ENCODE peak calls at places on chromosomes 11 and 22, in ten cellular contexts. W is RWPE1, A is PC-3, M is fibroblast of mammary gland, Q is WERI-Rb-1, E is foreskin fibroblast, S is AG10803, C is bronchial epithelial cell, K is WTC11, X is neural crest cell. G is an unnamed sample.

GRCh38 chr11:34631737-34632104 is 10.8 kb downstream of the EHF start:
- DNase-seq in M (no peak), K (no peak), S (no peak), A (peak; percentile 60), C (no peak), W (no peak), Q (no peak), X (no peak), E (no peak), G (no peak)

GRCh38 chr22:40190501-40190900 is 12.8 kb downstream of the TNRC6B start:
- DNase-seq in W (no peak), S (no peak), X (no peak), K (no peak), C (no peak), E (no peak), Q (no peak), A (no peak), M (no peak), G (no peak)

GRCh38 chr22:42623756-42624446 is 9.2 kb upstream of the POLDIP3 start:
- DNase-seq in W (no peak), C (no peak), X (no peak), A (no peak), K (no peak), E (no peak), S (no peak), M (no peak), Q (no peak), G (no peak)

GRCh38 chr11:85603220-85603619 is 23.9 kb downstream of the DLG2 start:
- DNase-seq in A (no peak), S (no peak), W (no peak), Q (no peak), M (no peak), E (no peak), K (no peak), C (no peak), X (no peak), G (no peak)

GRCh38 chr11:33531743-33532181 is 168.9 kb downstream of the C11orf91 start:
- DNase-seq in S (peak; percentile 98), X (no peak), C (no peak), M (peak; percentile 99), W (no peak), K (no peak), A (no peak), Q (no peak), E (peak; percentile 73), G (no peak)

GRCh38 chr11:108535384-108535955 is 37.3 kb upstream of the POGLUT3 start:
- DNase-seq in S (no peak), X (no peak), A (no peak), C (no peak), M (no peak), E (no peak), Q (no peak), W (no peak), K (no peak), G (no peak)

GRCh38 chr11:132234878-132235277 is 864.5 kb downstream of the NTM start:
- DNase-seq in S (peak; percentile 80), A (peak; percentile 15), X (no peak), Q (no peak), W (no peak), M (peak; percentile 44), E (peak; percentile 76), C (peak; percentile 44), K (no peak), G (no peak)

GRCh38 chr11:71095294-71095850 is 157.0 kb downstream of the SHANK2 start:
- DNase-seq in K (no peak), X (no peak), A (no peak), E (no peak), Q (no peak), S (no peak), W (no peak), C (no peak), M (no peak), G (no peak)

GRCh38 chr11:24496728-24497396 is at the start of gene LUZP2:
- DNase-seq in Q (peak; percentile 46), K (peak; percentile 65), E (peak; percentile 0), C (peak; percentile 28), W (peak; percentile 33), A (peak; percentile 50), X (peak; percentile 49), S (peak; percentile 1), M (no peak), G (no peak)

GRCh38 chr11:129210831-129211181 is 18.7 kb upstream of the ARHGAP32 start:
- DNase-seq in W (no peak), K (no peak), E (no peak), C (no peak), S (no peak), M (no peak), X (no peak), Q (no peak), A (no peak), G (no peak)

GRCh38 chr11:11408436-11409221 is 55.6 kb upstream of the CSNK2A3 start:
- DNase-seq in C (no peak), S (peak; percentile 74), Q (no peak), A (no peak), K (no peak), E (no peak), X (no peak), M (peak; percentile 90), W (no peak), G (no peak)

GRCh38 chr11:93905384-93905783 is 55.0 kb upstream of the VSTM5 start:
- DNase-seq in M (peak; percentile 86), K (no peak), Q (peak; percentile 30), W (no peak), S (peak; percentile 88), A (peak; percentile 90), E (peak; percentile 65), C (peak; percentile 31), X (no peak), G (no peak)

GRCh38 chr11:12103411-12104225 is 6.8 kb upstream of the MICAL2 start:
- DNase-seq in K (no peak), C (no peak), W (no peak), S (no peak), X (no peak), A (no peak), Q (no peak), M (no peak), E (no peak), G (no peak)

GRCh38 chr11:63919267-63920125 is 2.5 kb upstream of the RCOR2 start:
- DNase-seq in M (peak; percentile 46), A (no peak), X (peak; percentile 68), W (no peak), C (no peak), S (no peak), Q (peak; percentile 97), E (peak; percentile 52), K (peak; percentile 94), G (no peak)

GRCh38 chr11:65378208-65378927 is 4.1 kb downstream of the SLC25A45 start:
- DNase-seq in M (no peak), X (no peak), S (no peak), K (no peak), W (no peak), Q (peak; percentile 51), C (no peak), A (no peak), E (no peak), G (no peak)

GRCh38 chr11:13110929-13111812 is 102.1 kb downstream of the RASSF10 start:
- DNase-seq in K (no peak), Q (peak; percentile 58), S (no peak), X (no peak), C (peak; percentile 85), E (no peak), A (peak; percentile 71), M (peak; percentile 32), W (peak; percentile 42), G (no peak)

GRCh38 chr11:107473797-107474196 is 16.2 kb upstream of the CWF19L2 start:
- DNase-seq in E (no peak), K (no peak), M (no peak), S (peak; percentile 22), A (no peak), W (no peak), C (no peak), X (no peak), Q (no peak), G (no peak)

GRCh38 chr11:86063536-86063935 is 5.3 kb downstream of the PICALM start:
- DNase-seq in C (peak; percentile 75), W (no peak), E (no peak), A (peak; percentile 44), S (peak; percentile 53), M (peak; percentile 51), Q (no peak), K (no peak), X (no peak), G (no peak)

GRCh38 chr11:102111011-102111786 is 952 bp downstream of the YAP1 start:
- DNase-seq in E (peak; percentile 86), K (peak; percentile 91), Q (peak; percentile 44), W (peak; percentile 86), X (peak; percentile 86), A (peak; percentile 79), S (peak; percentile 80), M (peak; percentile 69), C (peak; percentile 58), G (no peak)
- TF ChIP-seq CTCF in E (peak; percentile 19), K (no peak), Q (no peak), W (peak; percentile 25), X (no peak), A (peak; percentile 58), S (no peak), M (no peak), C (peak; percentile 23), G (no peak)

GRCh38 chr11:2927851-2928604 is 1.2 kb downstream of the PHLDA2 start:
- DNase-seq in A (peak; percentile 41), S (peak; percentile 23), M (peak; percentile 36), E (no peak), C (no peak), K (no peak), Q (no peak), X (no peak), W (no peak), G (no peak)
- TF ChIP-seq CTCF in A (no peak), S (no peak), M (no peak), E (no peak), C (no peak), K (no peak), Q (no peak), X (no peak), W (no peak), G (no peak)

GRCh38 chr11:130602700-130603584 is 154.5 kb downstream of the ADAMTS15 start:
- DNase-seq in X (no peak), C (no peak), M (no peak), A (no peak), K (no peak), W (no peak), Q (peak; percentile 42), E (no peak), S (no peak), G (no peak)
- TF ChIP-seq CTCF in X (no peak), C (no peak), M (no peak), A (no peak), K (no peak), W (no peak), Q (no peak), E (no peak), S (no peak), G (no peak)

DNA sequence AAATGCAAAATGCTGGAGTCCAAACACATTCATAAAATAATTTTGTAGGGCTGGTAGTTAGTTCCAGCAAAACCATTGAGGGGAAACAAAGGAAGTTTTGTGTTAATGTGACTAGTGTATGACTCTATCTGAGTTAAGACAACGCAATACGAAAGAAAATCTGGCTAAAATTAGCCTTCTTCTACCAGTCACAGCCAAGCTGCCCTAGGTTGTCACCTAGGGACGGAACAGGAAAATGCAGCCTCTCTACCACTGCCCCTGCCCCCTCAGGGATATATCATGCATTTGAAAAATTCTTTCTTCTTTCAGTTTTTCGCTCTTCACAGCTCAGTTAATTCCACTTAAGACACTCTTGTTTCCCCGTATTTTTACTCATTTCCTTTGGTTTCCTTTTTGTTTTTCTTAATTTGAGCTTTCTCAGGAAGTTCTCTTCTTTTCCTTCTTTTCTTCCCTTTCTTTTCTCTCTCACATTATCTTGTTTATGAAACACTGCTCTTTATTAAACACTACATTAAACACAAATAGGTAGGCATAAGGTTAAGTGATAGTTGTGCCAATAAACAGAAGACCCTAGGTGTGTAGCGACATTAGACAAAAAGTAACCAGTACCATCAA is 30.6 kb downstream of the KIRREL3 start:
- DNase-seq in S (peak; percentile 80), A (peak; percentile 37), K (peak; percentile 33), W (no peak), M (peak; percentile 38), Q (peak; percentile 49), E (peak; percentile 54), X (no peak), C (peak; percentile 14), G (no peak)
- TF ChIP-seq CTCF in S (peak; percentile 94), A (peak; percentile 51), K (peak; percentile 36), W (no peak), M (peak; percentile 65), Q (peak; percentile 80), E (peak; percentile 84), X (peak; percentile 66), C (peak; percentile 22), G (no peak)

G was measured in activated B cell treated with CpG ODN at 0.5 μM for 24 hours.